ENCODE peak calls at places on chromosomes 11 and 22, in four cellular contexts. K, U, Q and D are unnamed samples.

GRCh38 chr11:45252134-45252856 is 33.8 kb downstream of the SYT13 start:
- DNase-seq in K (peak; percentile 89), Q (peak; percentile 55), U (peak; percentile 35), D (peak; percentile 75)

GRCh38 chr22:22380098-22381030 is 128.2 kb downstream of the ZNF280B start:
- DNase-seq in K (peak; percentile 66), U (no peak), Q (peak; percentile 7), D (no peak)

GRCh38 chr11:34327804-34328631 is 29.8 kb downstream of the ABTB2 start:
- DNase-seq in K (no peak), U (peak; percentile 36), Q (no peak), D (no peak)

GRCh38 chr11:1099519-1100355 is 25.1 kb downstream of the MUC2 start:
- DNase-seq in K (no peak), U (no peak), Q (no peak), D (no peak)

GRCh38 chr11:117071344-117071787 is 26.9 kb downstream of the SIK3 start:
- DNase-seq in Q (no peak), K (peak; percentile 24), U (peak; percentile 57), D (no peak)

GRCh38 chr11:44617671-44618461 is 52.4 kb downstream of the CD82 start:
- DNase-seq in K (no peak), Q (no peak), U (no peak), D (no peak)

GRCh38 chr11:64040684-64041267 is 5.0 kb downstream of the FLRT1 start:
- DNase-seq in U (no peak), K (peak; percentile 74), Q (no peak), D (no peak)

GRCh38 chr11:89491141-89491690 is at the start of gene NOX4:
- DNase-seq in K (peak; percentile 82), Q (peak; percentile 55), U (peak; percentile 61), D (peak; percentile 41)

GRCh38 chr22:48754611-48755331 is 1072.9 kb downstream of the BRD1 start:
- DNase-seq in U (no peak), K (no peak), Q (no peak), D (no peak)

GRCh38 chr11:88475991-88476418 is 138.5 kb upstream of the CTSC start:
- DNase-seq in Q (peak; percentile 58), U (peak; percentile 26), K (no peak), D (no peak)

GRCh38 chr11:70140859-70141489 is 62.1 kb upstream of the FADD start:
- DNase-seq in Q (no peak), U (no peak), K (peak; percentile 48), D (peak; percentile 54)

GRCh38 chr11:125514336-125515101 is 18.5 kb upstream of the FEZ1 start:
- DNase-seq in K (no peak), U (peak; percentile 85), Q (peak; percentile 36), D (no peak)

GRCh38 chr11:74255741-74256369 is 55.6 kb downstream of the P4HA3 start:
- DNase-seq in U (peak; percentile 76), K (peak; percentile 71), Q (peak; percentile 71), D (peak; percentile 42)

GRCh38 chr22:39300198-39300830 is 19.1 kb downstream of the RPL3 start:
- DNase-seq in K (peak; percentile 60), U (no peak), Q (peak; percentile 25), D (peak; percentile 73)

GRCh38 chr22:27149886-27150529 is 492.6 kb downstream of the MIAT start:
- DNase-seq in K (no peak), Q (peak; percentile 75), U (peak; percentile 30), D (no peak)

GRCh38 chr11:75140269-75141138 is 10.4 kb upstream of the SLCO2B1 start:
- DNase-seq in Q (peak; percentile 57), K (peak; percentile 86), U (peak; percentile 52), D (no peak)

GRCh38 chr11:62404435-62404834 is 14.4 kb upstream of the SCGB1A1 start:
- DNase-seq in U (no peak), Q (no peak), K (no peak), D (no peak)

DNA sequence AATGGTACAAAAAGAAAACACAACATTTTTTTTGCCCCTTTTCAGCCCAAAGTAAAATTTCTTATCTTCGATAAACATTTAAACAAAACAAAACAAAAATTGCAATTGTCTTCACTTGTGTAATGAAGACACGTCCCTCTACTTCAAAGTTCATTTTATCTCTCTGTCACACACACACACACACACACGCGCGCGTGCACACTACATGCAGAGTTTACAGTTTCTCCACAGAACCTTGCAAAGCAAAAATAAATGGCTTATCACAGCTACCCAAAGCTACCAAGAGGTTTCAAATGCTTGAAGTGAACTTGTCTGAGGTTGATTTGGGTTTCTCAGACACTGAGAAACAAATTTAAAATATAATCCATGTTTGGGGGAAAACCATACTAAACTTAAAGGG is 72.3 kb downstream of the ETS1 start:
- DNase-seq in K (no peak), U (no peak), Q (no peak), D (no peak)
- H3K4me3 ChIP-seq in K (no peak overlapping the region), U (no peak overlapping the region), Q (peak overlapping the region; percentile 7), D (no peak overlapping the region)

GRCh38 chr11:26571861-26572654 is at the start of gene MUC15:
- DNase-seq in Q (no peak), K (peak; percentile 28), U (no peak), D (no peak)
- H3K4me3 ChIP-seq in Q (no peak within 1 kb of the TSS), K (no peak within 1 kb of the TSS), U (no peak within 1 kb of the TSS), D (no peak within 1 kb of the TSS)

GRCh38 chr11:35337919-35338316 is 81.4 kb downstream of the SLC1A2 start:
- DNase-seq in K (no peak), Q (no peak), U (no peak), D (no peak)

GRCh38 chr11:35338928-35339327 is 80.4 kb downstream of the SLC1A2 start:
- DNase-seq in Q (peak; percentile 29), U (no peak), K (no peak), D (no peak)

GRCh38 chr11:35340715-35341114 is 78.6 kb downstream of the SLC1A2 start:
- DNase-seq in U (no peak), Q (no peak), K (no peak), D (no peak)

GRCh38 chr11:35337136-35337918 is 82.0 kb downstream of the SLC1A2 start:
- DNase-seq in Q (peak; percentile 99), U (peak; percentile 92), K (peak; percentile 4), D (no peak)

DNA sequence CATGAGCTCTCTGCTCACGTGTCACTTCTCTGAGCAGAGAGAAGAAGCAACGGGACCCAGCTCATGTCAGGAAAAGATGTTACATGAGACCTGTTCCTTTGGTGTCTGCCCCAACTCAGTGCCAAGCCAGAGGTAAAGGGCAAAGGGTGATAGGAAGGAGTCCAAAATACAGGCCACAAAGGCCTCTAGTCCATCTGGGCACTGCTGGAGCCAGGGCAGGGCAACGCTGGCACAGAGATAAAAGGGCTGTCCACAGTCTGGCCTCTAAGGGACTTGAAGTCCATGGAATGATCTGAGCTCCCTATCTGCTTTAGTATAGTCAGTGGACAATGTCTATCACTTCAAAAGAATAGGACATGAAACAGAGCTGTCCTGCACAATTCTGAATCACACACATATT is 79.3 kb downstream of the SLC1A2 start:
- DNase-seq in U (no peak), K (no peak), Q (no peak), D (no peak)
- H3K4me3 ChIP-seq in U (no peak overlapping the region), K (no peak overlapping the region), Q (no peak overlapping the region), D (no peak overlapping the region)

GRCh38 chr11:2944953-2945756 is 15.9 kb upstream of the PHLDA2 start:
- DNase-seq in K (peak; percentile 92), U (peak; percentile 95), Q (peak; percentile 98), D (peak; percentile 97)
- H3K4me3 ChIP-seq in K (peak overlapping the region; percentile 21), U (peak overlapping the region; percentile 20), Q (peak overlapping the region; percentile 67), D (peak overlapping the region; percentile 3)

DNA sequence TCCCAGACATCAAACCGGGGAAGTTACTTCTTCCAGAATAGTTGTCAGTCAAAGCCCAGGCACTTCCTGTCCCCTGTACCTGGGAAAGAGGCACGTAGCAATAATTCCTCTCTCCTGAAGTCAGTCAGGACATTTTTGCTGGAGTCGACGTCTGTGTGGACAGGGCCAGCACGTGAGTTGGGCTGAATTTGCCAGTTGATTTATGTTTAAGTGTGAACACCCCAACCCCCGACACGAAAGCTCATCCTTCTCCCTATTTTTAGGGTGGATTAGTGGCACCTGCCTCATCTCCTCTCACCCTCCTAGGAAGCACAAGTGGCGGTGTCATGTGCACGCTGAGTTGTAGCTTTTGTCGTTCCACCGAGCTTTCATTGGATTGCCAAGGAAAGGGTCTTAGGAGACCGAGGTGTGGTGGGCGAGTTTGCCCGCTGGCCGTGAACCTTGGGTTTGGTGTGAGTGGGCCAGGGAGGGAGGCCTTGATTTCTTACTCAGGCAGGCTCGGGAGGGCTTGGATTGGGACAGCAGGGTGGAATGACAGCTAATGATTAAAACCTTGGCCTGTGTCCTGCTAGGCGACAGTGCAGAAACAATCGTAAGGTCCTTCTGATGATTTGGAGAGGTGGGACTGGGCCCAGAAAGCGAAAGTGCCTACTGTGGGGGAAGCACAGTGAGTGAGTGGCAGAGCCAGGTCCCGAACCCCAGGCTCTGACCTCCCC is 87.0 kb upstream of the CRYBB3 start:
- DNase-seq in U (no peak), K (no peak), Q (no peak), D (no peak)
- H3K4me3 ChIP-seq in U (no peak overlapping the region), K (peak overlapping the region; percentile 86), Q (no peak overlapping the region), D (peak overlapping the region; percentile 48)

GRCh38 chr22:20857247-20857643 is 1.4 kb downstream of the PI4KA start:
- DNase-seq in U (no peak), K (no peak), Q (peak; percentile 13), D (no peak)
- H3K4me3 ChIP-seq in U (no peak overlapping the region), K (peak overlapping the region; percentile 98), Q (peak overlapping the region; percentile 82), D (no peak overlapping the region)

DNA sequence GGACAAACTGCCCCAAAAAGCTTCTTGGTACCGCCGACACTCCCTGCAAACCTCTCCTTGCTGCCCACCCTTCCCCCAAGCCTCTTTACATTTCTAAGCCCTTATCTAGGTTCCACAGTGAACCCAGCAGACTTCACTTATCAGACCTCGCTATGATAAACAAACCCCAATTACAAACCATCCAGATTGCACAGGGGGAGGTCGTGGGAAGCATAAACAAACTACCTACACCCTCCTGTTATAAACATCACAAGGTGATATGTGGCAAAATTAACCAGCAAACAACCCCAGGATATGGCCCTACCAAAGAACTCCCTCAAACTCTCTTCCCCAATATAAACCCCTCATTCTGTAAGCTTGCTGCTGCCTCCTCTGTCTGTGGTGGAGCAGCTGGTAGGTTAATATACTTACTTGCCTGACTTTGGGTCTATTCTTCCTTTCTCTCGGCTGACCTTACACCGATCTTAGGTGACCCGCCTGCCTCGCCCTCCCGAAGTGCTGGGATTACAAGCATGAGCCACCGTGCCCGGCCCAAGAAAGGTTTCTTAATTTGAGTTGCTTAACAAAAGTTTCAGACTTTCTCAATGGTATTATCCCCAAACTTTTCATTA is 66.0 kb upstream of the TENM4 start:
- DNase-seq in U (no peak), K (no peak), Q (no peak), D (no peak)
- H3K4me3 ChIP-seq in U (no peak overlapping the region), K (no peak overlapping the region), Q (no peak overlapping the region), D (no peak overlapping the region)

GRCh38 chr11:107661656-107662055 is 50.2 kb downstream of the SLN start:
- DNase-seq in K (no peak), U (no peak), Q (no peak), D (no peak)
- H3K4me3 ChIP-seq in K (no peak overlapping the region), U (no peak overlapping the region), Q (no peak overlapping the region), D (no peak overlapping the region)